ENCODE peak calls at places on chromosomes 16 and 17, in ten cellular contexts. One of them, this sample, is unnamed.

GRCh38 chr17:50052822-50053653 is 2.9 kb upstream of the ITGA3 start:
- DNase-seq in left cardiac atrium: peak; percentile 77
- DNase-seq in CD8-positive, alpha-beta memory T cell: no peak
- DNase-seq in stimulated activated CD8-positive, alpha-beta memory T cell treated with anti-CD3 and anti-CD28 coated beads, Interleukin-7, amount 100 ng/mL, for 1 hour: no peak
- DNase-seq in non-pigmented ciliary epithelial cell: no peak
- DNase-seq in B cell: no peak
- DNase-seq in BJ: no peak
- DNase-seq in HuH-7: no peak
- DNase-seq in fibroblast of lung: no peak
- DNase-seq in glutamatergic neuron: no peak
- DNase-seq in this sample: no peak

GRCh38 chr16:87586201-87586782 is 16.0 kb upstream of the JPH3 start:
- DNase-seq in stimulated activated CD8-positive, alpha-beta memory T cell treated with anti-CD3 and anti-CD28 coated beads, Interleukin-7, amount 100 ng/mL, for 1 hour: no peak
- DNase-seq in HuH-7: no peak
- DNase-seq in CD8-positive, alpha-beta memory T cell: no peak
- DNase-seq in glutamatergic neuron: no peak
- DNase-seq in non-pigmented ciliary epithelial cell: no peak
- DNase-seq in BJ: no peak
- DNase-seq in left cardiac atrium: no peak
- DNase-seq in fibroblast of lung: peak; percentile 44
- DNase-seq in B cell: no peak
- DNase-seq in this sample: no peak

GRCh38 chr16:56246051-56246817 is 54.9 kb downstream of the GNAO1 start:
- DNase-seq in CD8-positive, alpha-beta memory T cell: no peak
- DNase-seq in B cell: no peak
- DNase-seq in stimulated activated CD8-positive, alpha-beta memory T cell treated with anti-CD3 and anti-CD28 coated beads, Interleukin-7, amount 100 ng/mL, for 1 hour: no peak
- DNase-seq in BJ: peak; percentile 55
- DNase-seq in non-pigmented ciliary epithelial cell: no peak
- DNase-seq in left cardiac atrium: no peak
- DNase-seq in glutamatergic neuron: no peak
- DNase-seq in HuH-7: no peak
- DNase-seq in fibroblast of lung: no peak
- DNase-seq in this sample: no peak

GRCh38 chr17:29593546-29594440 is 861 bp downstream of the ANKRD13B start:
- DNase-seq in non-pigmented ciliary epithelial cell: no peak
- DNase-seq in stimulated activated CD8-positive, alpha-beta memory T cell treated with anti-CD3 and anti-CD28 coated beads, Interleukin-7, amount 100 ng/mL, for 1 hour: no peak
- DNase-seq in BJ: no peak
- DNase-seq in CD8-positive, alpha-beta memory T cell: no peak
- DNase-seq in fibroblast of lung: peak; percentile 23
- DNase-seq in HuH-7: peak; percentile 69
- DNase-seq in glutamatergic neuron: peak; percentile 59
- DNase-seq in B cell: no peak
- DNase-seq in left cardiac atrium: peak; percentile 31
- DNase-seq in this sample: peak; percentile 22

GRCh38 chr17:75743625-75744206 is 21.3 kb downstream of the GALK1 start:
- DNase-seq in CD8-positive, alpha-beta memory T cell: no peak
- DNase-seq in fibroblast of lung: no peak
- DNase-seq in non-pigmented ciliary epithelial cell: no peak
- DNase-seq in B cell: no peak
- DNase-seq in glutamatergic neuron: no peak
- DNase-seq in HuH-7: no peak
- DNase-seq in left cardiac atrium: no peak
- DNase-seq in BJ: no peak
- DNase-seq in stimulated activated CD8-positive, alpha-beta memory T cell treated with anti-CD3 and anti-CD28 coated beads, Interleukin-7, amount 100 ng/mL, for 1 hour: no peak
- DNase-seq in this sample: no peak

GRCh38 chr17:76014100-76014924 is 12.8 kb downstream of the EVPL start:
- DNase-seq in stimulated activated CD8-positive, alpha-beta memory T cell treated with anti-CD3 and anti-CD28 coated beads, Interleukin-7, amount 100 ng/mL, for 1 hour: peak; percentile 59
- DNase-seq in non-pigmented ciliary epithelial cell: no peak
- DNase-seq in left cardiac atrium: peak; percentile 70
- DNase-seq in BJ: no peak
- DNase-seq in HuH-7: peak; percentile 98
- DNase-seq in glutamatergic neuron: peak; percentile 86
- DNase-seq in fibroblast of lung: peak; percentile 64
- DNase-seq in CD8-positive, alpha-beta memory T cell: peak; percentile 66
- DNase-seq in B cell: peak; percentile 95
- DNase-seq in this sample: peak; percentile 48

GRCh38 chr16:3021449-3022207 is 1.5 kb downstream of the TNFRSF12A start:
- DNase-seq in HuH-7: peak; percentile 76
- DNase-seq in CD8-positive, alpha-beta memory T cell: peak; percentile 62
- DNase-seq in BJ: peak; percentile 68
- DNase-seq in fibroblast of lung: peak; percentile 88
- DNase-seq in glutamatergic neuron: peak; percentile 91
- DNase-seq in B cell: peak; percentile 88
- DNase-seq in stimulated activated CD8-positive, alpha-beta memory T cell treated with anti-CD3 and anti-CD28 coated beads, Interleukin-7, amount 100 ng/mL, for 1 hour: peak; percentile 50
- DNase-seq in left cardiac atrium: peak; percentile 88
- DNase-seq in non-pigmented ciliary epithelial cell: peak; percentile 73
- DNase-seq in this sample: peak; percentile 51

GRCh38 chr17:72590382-72590781 is 469.6 kb downstream of the SOX9 start:
- DNase-seq in left cardiac atrium: no peak
- DNase-seq in fibroblast of lung: peak; percentile 89
- DNase-seq in glutamatergic neuron: no peak
- DNase-seq in B cell: no peak
- DNase-seq in HuH-7: no peak
- DNase-seq in non-pigmented ciliary epithelial cell: no peak
- DNase-seq in stimulated activated CD8-positive, alpha-beta memory T cell treated with anti-CD3 and anti-CD28 coated beads, Interleukin-7, amount 100 ng/mL, for 1 hour: no peak
- DNase-seq in BJ: no peak
- DNase-seq in CD8-positive, alpha-beta memory T cell: no peak
- DNase-seq in this sample: no peak

GRCh38 chr17:3770471-3770870 is 30.5 kb downstream of the ITGAE start:
- DNase-seq in BJ: no peak
- DNase-seq in B cell: peak; percentile 56
- DNase-seq in HuH-7: no peak
- DNase-seq in CD8-positive, alpha-beta memory T cell: peak; percentile 43
- DNase-seq in non-pigmented ciliary epithelial cell: no peak
- DNase-seq in left cardiac atrium: no peak
- DNase-seq in glutamatergic neuron: no peak
- DNase-seq in fibroblast of lung: no peak
- DNase-seq in stimulated activated CD8-positive, alpha-beta memory T cell treated with anti-CD3 and anti-CD28 coated beads, Interleukin-7, amount 100 ng/mL, for 1 hour: no peak
- DNase-seq in this sample: peak; percentile 21

This sample was measured in MV-4-11.